ENCODE peak calls at places on chromosomes 13 and 19, in nine cellular contexts. T is fibroblast of lung; B is stimulated activated CD4-positive, alpha-beta T cell treated with anti-CD3 and anti-CD28 coated beads, Interleukin-15, amount 100 ng/mL, for 24 hours; A is kidney epithelial cell; U is DMS79 treated with DMSO at 0.1 percent for 48 hours; H is SK-MEL-5; I is iris pigment epithelial cell; V is stimulated activated naive CD8-positive, alpha-beta T cell treated with anti-CD3 and anti-CD28 coated beads, Interleukin-15, Interleukin-2, amounts not matched to agents 100 U/mL and 50 U/mL, for 24 hours; P is EH. R is an unnamed sample.

GRCh38 chr13:80340643-80341097 is 256 bp downstream of the SPRY2 start:
- DNase-seq in T (peak), B (peak), A (no peak), U (no peak), H (no peak), I (peak), V (peak), P (peak), R (peak)

GRCh38 chr19:48543121-48543710 is 8.8 kb upstream of the SULT2B1 start:
- DNase-seq in T (peak), B (no peak), A (no peak), U (peak), H (no peak), I (peak), V (no peak), P (peak), R (no peak)

GRCh38 chr13:42164557-42165125 is 107.3 kb upstream of the AKAP11 start:
- DNase-seq in T (no peak), B (no peak), A (no peak), U (peak), H (no peak), I (no peak), V (no peak), P (no peak), R (no peak)

GRCh38 chr19:19399733-19400438 is 5.6 kb upstream of the GATAD2A start:
- DNase-seq in T (peak), B (no peak), A (no peak), U (peak), H (no peak), I (peak), V (no peak), P (peak), R (peak)

GRCh38 chr13:50127726-50128291 is 112.6 kb downstream of the KCNRG start:
- DNase-seq in T (no peak), B (peak), A (no peak), U (no peak), H (no peak), I (no peak), V (no peak), P (no peak), R (no peak)

GRCh38 chr13:48715977-48716376 is 62.2 kb downstream of the CYSLTR2 start:
- DNase-seq in T (no peak), B (no peak), A (no peak), U (no peak), H (no peak), I (no peak), V (no peak), P (no peak), R (no peak)

GRCh38 chr19:33797821-33798633 is 1.4 kb downstream of the KCTD15 start:
- DNase-seq in T (peak), B (peak), A (no peak), U (no peak), H (no peak), I (peak), V (peak), P (peak), R (peak)

GRCh38 chr19:46579286-46579944 is 21.7 kb upstream of the CALM3 start:
- DNase-seq in T (no peak), B (peak), A (no peak), U (no peak), H (peak), I (no peak), V (peak), P (peak), R (peak)

GRCh38 chr19:19466201-19466600 is 49.1 kb downstream of the TSSK6 start:
- DNase-seq in T (no peak), B (no peak), A (no peak), U (no peak), H (no peak), I (no peak), V (no peak), P (no peak), R (no peak)

GRCh38 chr13:108352599-108352998 is 83.1 kb downstream of the TNFSF13B start:
- DNase-seq in T (no peak), B (no peak), A (no peak), U (no peak), H (no peak), I (peak), V (no peak), P (no peak), R (no peak)

GRCh38 chr13:107846642-107847041 is 368.7 kb downstream of the LIG4 start:
- DNase-seq in T (no peak), B (no peak), A (no peak), U (no peak), H (no peak), I (no peak), V (no peak), P (no peak), R (no peak)

GRCh38 chr13:30862707-30863106 is 43.4 kb upstream of the MEDAG start:
- DNase-seq in T (peak), B (no peak), A (no peak), U (peak), H (no peak), I (no peak), V (no peak), P (peak), R (no peak)

GRCh38 chr13:51004111-51004865 is 94.7 kb downstream of the RNASEH2B start:
- DNase-seq in T (no peak), B (no peak), A (no peak), U (no peak), H (no peak), I (no peak), V (no peak), P (no peak), R (no peak)

GRCh38 chr19:45995715-45996385 is 583 bp downstream of the CCDC61 start:
- DNase-seq in T (peak), B (no peak), A (no peak), U (no peak), H (no peak), I (peak), V (no peak), P (no peak), R (no peak)

GRCh38 chr19:38142176-38143035 is 81.6 kb downstream of the DPF1 start:
- DNase-seq in T (peak), B (peak), A (no peak), U (peak), H (peak), I (peak), V (peak), P (peak), R (peak)

GRCh38 chr19:13033819-13034611 is 38.7 kb downstream of the NFIX start:
- DNase-seq in T (peak), B (peak), A (no peak), U (peak), H (peak), I (peak), V (peak), P (peak), R (peak)

GRCh38 chr13:52998290-52998876 is 30.2 kb upstream of the OLFM4 start:
- DNase-seq in T (no peak), B (no peak), A (no peak), U (no peak), H (no peak), I (no peak), V (no peak), P (no peak), R (no peak)

GRCh38 chr19:29941828-29942403 is at the start of gene URI1:
- DNase-seq in T (peak), B (peak), A (no peak), U (peak), H (peak), I (peak), V (peak), P (peak), R (peak)